ENCODE peak calls at places on chromosomes 16 and 17, in five cellular contexts. One of them, this sample, is unnamed.

GRCh38 chr16:19295393-19295792 is 9.9 kb downstream of the CLEC19A start:
- DNase-seq in stimulated activated CD4-positive, alpha-beta T cell treated with anti-CD3 and anti-CD28 coated beads, Interleukin-4, amount 100 ng/mL, for 48 hours: peak
- DNase-seq in stomach: no peak
- DNase-seq in activated CD4-positive, alpha-beta T cell treated with anti-CD3 and anti-CD28 coated beads for 48 hours: peak
- DNase-seq in AG04449: no peak
- DNase-seq in this sample: no peak

GRCh38 chr17:66260265-66260664 is 31.1 kb upstream of the APOH start:
- DNase-seq in stimulated activated CD4-positive, alpha-beta T cell treated with anti-CD3 and anti-CD28 coated beads, Interleukin-4, amount 100 ng/mL, for 48 hours: no peak
- DNase-seq in stomach: no peak
- DNase-seq in activated CD4-positive, alpha-beta T cell treated with anti-CD3 and anti-CD28 coated beads for 48 hours: no peak
- DNase-seq in AG04449: no peak
- DNase-seq in this sample: no peak

GRCh38 chr17:80886641-80887573 is 104.7 kb upstream of the CHMP6 start:
- DNase-seq in stimulated activated CD4-positive, alpha-beta T cell treated with anti-CD3 and anti-CD28 coated beads, Interleukin-4, amount 100 ng/mL, for 48 hours: no peak
- DNase-seq in stomach: no peak
- DNase-seq in activated CD4-positive, alpha-beta T cell treated with anti-CD3 and anti-CD28 coated beads for 48 hours: no peak
- DNase-seq in AG04449: no peak
- DNase-seq in this sample: no peak

GRCh38 chr17:67200727-67201301 is 44.2 kb downstream of the HELZ start:
- DNase-seq in stimulated activated CD4-positive, alpha-beta T cell treated with anti-CD3 and anti-CD28 coated beads, Interleukin-4, amount 100 ng/mL, for 48 hours: no peak
- DNase-seq in stomach: no peak
- DNase-seq in activated CD4-positive, alpha-beta T cell treated with anti-CD3 and anti-CD28 coated beads for 48 hours: no peak
- DNase-seq in AG04449: no peak
- DNase-seq in this sample: no peak

GRCh38 chr16:86771506-86772230 is 193.3 kb downstream of the FOXL1 start:
- DNase-seq in stimulated activated CD4-positive, alpha-beta T cell treated with anti-CD3 and anti-CD28 coated beads, Interleukin-4, amount 100 ng/mL, for 48 hours: no peak
- DNase-seq in stomach: no peak
- DNase-seq in activated CD4-positive, alpha-beta T cell treated with anti-CD3 and anti-CD28 coated beads for 48 hours: no peak
- DNase-seq in AG04449: no peak
- DNase-seq in this sample: no peak

GRCh38 chr16:81190667-81191066 is 47.8 kb upstream of the BCO1 start:
- DNase-seq in stimulated activated CD4-positive, alpha-beta T cell treated with anti-CD3 and anti-CD28 coated beads, Interleukin-4, amount 100 ng/mL, for 48 hours: no peak
- DNase-seq in stomach: no peak
- DNase-seq in activated CD4-positive, alpha-beta T cell treated with anti-CD3 and anti-CD28 coated beads for 48 hours: no peak
- DNase-seq in AG04449: no peak
- DNase-seq in this sample: peak

GRCh38 chr17:48543854-48544355 is 1.0 kb downstream of the HOXB2 start:
- DNase-seq in stimulated activated CD4-positive, alpha-beta T cell treated with anti-CD3 and anti-CD28 coated beads, Interleukin-4, amount 100 ng/mL, for 48 hours: peak
- DNase-seq in stomach: no peak
- DNase-seq in activated CD4-positive, alpha-beta T cell treated with anti-CD3 and anti-CD28 coated beads for 48 hours: peak
- DNase-seq in AG04449: no peak
- DNase-seq in this sample: peak

GRCh38 chr16:85637808-85638186 is 24.7 kb downstream of the GSE1 start:
- DNase-seq in stimulated activated CD4-positive, alpha-beta T cell treated with anti-CD3 and anti-CD28 coated beads, Interleukin-4, amount 100 ng/mL, for 48 hours: no peak
- DNase-seq in stomach: peak
- DNase-seq in activated CD4-positive, alpha-beta T cell treated with anti-CD3 and anti-CD28 coated beads for 48 hours: no peak
- DNase-seq in AG04449: no peak
- DNase-seq in this sample: no peak

GRCh38 chr16:27314161-27314723 is 468 bp downstream of the IL4R start:
- DNase-seq in stimulated activated CD4-positive, alpha-beta T cell treated with anti-CD3 and anti-CD28 coated beads, Interleukin-4, amount 100 ng/mL, for 48 hours: peak
- DNase-seq in stomach: peak
- DNase-seq in activated CD4-positive, alpha-beta T cell treated with anti-CD3 and anti-CD28 coated beads for 48 hours: peak
- DNase-seq in AG04449: peak
- DNase-seq in this sample: peak

GRCh38 chr16:29304251-29304900 is 102.1 kb downstream of the NPIPB11 start:
- DNase-seq in stimulated activated CD4-positive, alpha-beta T cell treated with anti-CD3 and anti-CD28 coated beads, Interleukin-4, amount 100 ng/mL, for 48 hours: no peak
- DNase-seq in stomach: no peak
- DNase-seq in activated CD4-positive, alpha-beta T cell treated with anti-CD3 and anti-CD28 coated beads for 48 hours: no peak
- DNase-seq in AG04449: no peak
- DNase-seq in this sample: no peak

GRCh38 chr17:59105852-59106462 is 723 bp downstream of the TRIM37 start:
- DNase-seq in stimulated activated CD4-positive, alpha-beta T cell treated with anti-CD3 and anti-CD28 coated beads, Interleukin-4, amount 100 ng/mL, for 48 hours: peak
- DNase-seq in stomach: peak
- DNase-seq in activated CD4-positive, alpha-beta T cell treated with anti-CD3 and anti-CD28 coated beads for 48 hours: peak
- DNase-seq in AG04449: no peak
- DNase-seq in this sample: peak

GRCh38 chr16:51391798-51392511 is 240.9 kb upstream of the SALL1 start:
- DNase-seq in stimulated activated CD4-positive, alpha-beta T cell treated with anti-CD3 and anti-CD28 coated beads, Interleukin-4, amount 100 ng/mL, for 48 hours: no peak
- DNase-seq in stomach: no peak
- DNase-seq in activated CD4-positive, alpha-beta T cell treated with anti-CD3 and anti-CD28 coated beads for 48 hours: no peak
- DNase-seq in AG04449: no peak
- DNase-seq in this sample: no peak

GRCh38 chr16:2786061-2786825 is 1.1 kb downstream of the PRSS33 start:
- DNase-seq in stimulated activated CD4-positive, alpha-beta T cell treated with anti-CD3 and anti-CD28 coated beads, Interleukin-4, amount 100 ng/mL, for 48 hours: no peak
- DNase-seq in stomach: no peak
- DNase-seq in activated CD4-positive, alpha-beta T cell treated with anti-CD3 and anti-CD28 coated beads for 48 hours: no peak
- DNase-seq in AG04449: no peak
- DNase-seq in this sample: no peak

GRCh38 chr17:59829217-59830006 is 63.3 kb downstream of the TUBD1 start:
- DNase-seq in stimulated activated CD4-positive, alpha-beta T cell treated with anti-CD3 and anti-CD28 coated beads, Interleukin-4, amount 100 ng/mL, for 48 hours: no peak
- DNase-seq in stomach: no peak
- DNase-seq in activated CD4-positive, alpha-beta T cell treated with anti-CD3 and anti-CD28 coated beads for 48 hours: no peak
- DNase-seq in AG04449: peak
- DNase-seq in this sample: peak

GRCh38 chr17:9566067-9566466 is 9.6 kb downstream of the STX8 start:
- DNase-seq in stimulated activated CD4-positive, alpha-beta T cell treated with anti-CD3 and anti-CD28 coated beads, Interleukin-4, amount 100 ng/mL, for 48 hours: no peak
- DNase-seq in stomach: no peak
- DNase-seq in activated CD4-positive, alpha-beta T cell treated with anti-CD3 and anti-CD28 coated beads for 48 hours: no peak
- DNase-seq in AG04449: no peak
- DNase-seq in this sample: no peak

GRCh38 chr16:77212736-77213541 is 13.7 kb downstream of the SYCE1L start:
- DNase-seq in stimulated activated CD4-positive, alpha-beta T cell treated with anti-CD3 and anti-CD28 coated beads, Interleukin-4, amount 100 ng/mL, for 48 hours: peak
- DNase-seq in stomach: peak
- DNase-seq in activated CD4-positive, alpha-beta T cell treated with anti-CD3 and anti-CD28 coated beads for 48 hours: peak
- DNase-seq in AG04449: no peak
- DNase-seq in this sample: no peak

GRCh38 chr17:30344283-30345088 is 10.6 kb upstream of the TMIGD1 start:
- DNase-seq in stimulated activated CD4-positive, alpha-beta T cell treated with anti-CD3 and anti-CD28 coated beads, Interleukin-4, amount 100 ng/mL, for 48 hours: no peak
- DNase-seq in stomach: peak
- DNase-seq in activated CD4-positive, alpha-beta T cell treated with anti-CD3 and anti-CD28 coated beads for 48 hours: no peak
- DNase-seq in AG04449: peak
- DNase-seq in this sample: no peak

GRCh38 chr17:72034000-72034399 is 86.8 kb upstream of the SOX9 start:
- DNase-seq in stimulated activated CD4-positive, alpha-beta T cell treated with anti-CD3 and anti-CD28 coated beads, Interleukin-4, amount 100 ng/mL, for 48 hours: no peak
- DNase-seq in stomach: no peak
- DNase-seq in activated CD4-positive, alpha-beta T cell treated with anti-CD3 and anti-CD28 coated beads for 48 hours: no peak
- DNase-seq in AG04449: no peak
- DNase-seq in this sample: no peak

GRCh38 chr16:51374790-51375189 is 223.7 kb upstream of the SALL1 start:
- DNase-seq in stimulated activated CD4-positive, alpha-beta T cell treated with anti-CD3 and anti-CD28 coated beads, Interleukin-4, amount 100 ng/mL, for 48 hours: no peak
- DNase-seq in stomach: no peak
- DNase-seq in activated CD4-positive, alpha-beta T cell treated with anti-CD3 and anti-CD28 coated beads for 48 hours: no peak
- DNase-seq in AG04449: no peak
- DNase-seq in this sample: no peak

GRCh38 chr17:16027708-16028584 is 28.3 kb downstream of the TTC19 start:
- DNase-seq in stimulated activated CD4-positive, alpha-beta T cell treated with anti-CD3 and anti-CD28 coated beads, Interleukin-4, amount 100 ng/mL, for 48 hours: peak
- DNase-seq in stomach: no peak
- DNase-seq in activated CD4-positive, alpha-beta T cell treated with anti-CD3 and anti-CD28 coated beads for 48 hours: peak
- DNase-seq in AG04449: peak
- DNase-seq in this sample: peak

GRCh38 chr16:1539720-1540555 is 6.5 kb downstream of the TMEM204 start:
- DNase-seq in stimulated activated CD4-positive, alpha-beta T cell treated with anti-CD3 and anti-CD28 coated beads, Interleukin-4, amount 100 ng/mL, for 48 hours: no peak
- DNase-seq in stomach: no peak
- DNase-seq in activated CD4-positive, alpha-beta T cell treated with anti-CD3 and anti-CD28 coated beads for 48 hours: no peak
- DNase-seq in AG04449: no peak
- DNase-seq in this sample: no peak

GRCh38 chr17:41186872-41187271 is 2.2 kb upstream of the KRTAP4-1 start:
- DNase-seq in stimulated activated CD4-positive, alpha-beta T cell treated with anti-CD3 and anti-CD28 coated beads, Interleukin-4, amount 100 ng/mL, for 48 hours: no peak
- DNase-seq in stomach: no peak
- DNase-seq in activated CD4-positive, alpha-beta T cell treated with anti-CD3 and anti-CD28 coated beads for 48 hours: no peak
- DNase-seq in AG04449: no peak
- DNase-seq in this sample: no peak

GRCh38 chr16:72689851-72690250 is 358.1 kb downstream of the ZFHX3 start:
- DNase-seq in stimulated activated CD4-positive, alpha-beta T cell treated with anti-CD3 and anti-CD28 coated beads, Interleukin-4, amount 100 ng/mL, for 48 hours: no peak
- DNase-seq in stomach: no peak
- DNase-seq in activated CD4-positive, alpha-beta T cell treated with anti-CD3 and anti-CD28 coated beads for 48 hours: no peak
- DNase-seq in AG04449: no peak
- DNase-seq in this sample: no peak

GRCh38 chr16:2237552-2238395 is 1.5 kb downstream of the DNASE1L2 start:
- DNase-seq in stimulated activated CD4-positive, alpha-beta T cell treated with anti-CD3 and anti-CD28 coated beads, Interleukin-4, amount 100 ng/mL, for 48 hours: no peak
- DNase-seq in stomach: no peak
- DNase-seq in activated CD4-positive, alpha-beta T cell treated with anti-CD3 and anti-CD28 coated beads for 48 hours: no peak
- DNase-seq in AG04449: no peak
- DNase-seq in this sample: no peak

GRCh38 chr17:48587276-48588073 is 2.6 kb downstream of the HOXB3 start:
- DNase-seq in stimulated activated CD4-positive, alpha-beta T cell treated with anti-CD3 and anti-CD28 coated beads, Interleukin-4, amount 100 ng/mL, for 48 hours: no peak
- DNase-seq in stomach: no peak
- DNase-seq in activated CD4-positive, alpha-beta T cell treated with anti-CD3 and anti-CD28 coated beads for 48 hours: no peak
- DNase-seq in AG04449: no peak
- DNase-seq in this sample: no peak

GRCh38 chr17:71942626-71943025 is 178.2 kb upstream of the SOX9 start:
- DNase-seq in stimulated activated CD4-positive, alpha-beta T cell treated with anti-CD3 and anti-CD28 coated beads, Interleukin-4, amount 100 ng/mL, for 48 hours: no peak
- DNase-seq in stomach: no peak
- DNase-seq in activated CD4-positive, alpha-beta T cell treated with anti-CD3 and anti-CD28 coated beads for 48 hours: no peak
- DNase-seq in AG04449: no peak
- DNase-seq in this sample: no peak

GRCh38 chr16:4660454-4661007 is 32.8 kb upstream of the NUDT16L1 start:
- DNase-seq in stimulated activated CD4-positive, alpha-beta T cell treated with anti-CD3 and anti-CD28 coated beads, Interleukin-4, amount 100 ng/mL, for 48 hours: peak
- DNase-seq in stomach: peak
- DNase-seq in activated CD4-positive, alpha-beta T cell treated with anti-CD3 and anti-CD28 coated beads for 48 hours: peak
- DNase-seq in AG04449: no peak
- DNase-seq in this sample: peak

GRCh38 chr17:48416971-48417370 is 13.0 kb downstream of the SKAP1 start:
- DNase-seq in stimulated activated CD4-positive, alpha-beta T cell treated with anti-CD3 and anti-CD28 coated beads, Interleukin-4, amount 100 ng/mL, for 48 hours: no peak
- DNase-seq in stomach: no peak
- DNase-seq in activated CD4-positive, alpha-beta T cell treated with anti-CD3 and anti-CD28 coated beads for 48 hours: no peak
- DNase-seq in AG04449: no peak
- DNase-seq in this sample: no peak

GRCh38 chr16:48537909-48538745 is 71.9 kb downstream of the N4BP1 start:
- DNase-seq in stimulated activated CD4-positive, alpha-beta T cell treated with anti-CD3 and anti-CD28 coated beads, Interleukin-4, amount 100 ng/mL, for 48 hours: no peak
- DNase-seq in stomach: no peak
- DNase-seq in activated CD4-positive, alpha-beta T cell treated with anti-CD3 and anti-CD28 coated beads for 48 hours: no peak
- DNase-seq in AG04449: no peak
- DNase-seq in this sample: no peak

GRCh38 chr17:81603846-81604610 is 32.9 kb downstream of the NPLOC4 start:
- DNase-seq in stimulated activated CD4-positive, alpha-beta T cell treated with anti-CD3 and anti-CD28 coated beads, Interleukin-4, amount 100 ng/mL, for 48 hours: no peak
- DNase-seq in stomach: no peak
- DNase-seq in activated CD4-positive, alpha-beta T cell treated with anti-CD3 and anti-CD28 coated beads for 48 hours: no peak
- DNase-seq in AG04449: no peak
- DNase-seq in this sample: no peak

GRCh38 chr17:4953461-4953961 is 2.6 kb downstream of the ENO3 start:
- DNase-seq in stimulated activated CD4-positive, alpha-beta T cell treated with anti-CD3 and anti-CD28 coated beads, Interleukin-4, amount 100 ng/mL, for 48 hours: no peak
- DNase-seq in stomach: no peak
- DNase-seq in activated CD4-positive, alpha-beta T cell treated with anti-CD3 and anti-CD28 coated beads for 48 hours: no peak
- DNase-seq in AG04449: no peak
- DNase-seq in this sample: peak

GRCh38 chr17:72338847-72339790 is 218.3 kb downstream of the SOX9 start:
- DNase-seq in stimulated activated CD4-positive, alpha-beta T cell treated with anti-CD3 and anti-CD28 coated beads, Interleukin-4, amount 100 ng/mL, for 48 hours: no peak
- DNase-seq in stomach: no peak
- DNase-seq in activated CD4-positive, alpha-beta T cell treated with anti-CD3 and anti-CD28 coated beads for 48 hours: no peak
- DNase-seq in AG04449: peak
- DNase-seq in this sample: peak

GRCh38 chr17:68584904-68585303 is 16.3 kb downstream of the FAM20A start:
- DNase-seq in stimulated activated CD4-positive, alpha-beta T cell treated with anti-CD3 and anti-CD28 coated beads, Interleukin-4, amount 100 ng/mL, for 48 hours: no peak
- DNase-seq in stomach: no peak
- DNase-seq in activated CD4-positive, alpha-beta T cell treated with anti-CD3 and anti-CD28 coated beads for 48 hours: no peak
- DNase-seq in AG04449: no peak
- DNase-seq in this sample: no peak

GRCh38 chr16:24113115-24113745 is 142.9 kb upstream of the CACNG3 start:
- DNase-seq in stimulated activated CD4-positive, alpha-beta T cell treated with anti-CD3 and anti-CD28 coated beads, Interleukin-4, amount 100 ng/mL, for 48 hours: no peak
- DNase-seq in stomach: no peak
- DNase-seq in activated CD4-positive, alpha-beta T cell treated with anti-CD3 and anti-CD28 coated beads for 48 hours: no peak
- DNase-seq in AG04449: no peak
- DNase-seq in this sample: no peak

GRCh38 chr17:56110463-56111138 is 42.7 kb upstream of the ANKFN1 start:
- DNase-seq in stimulated activated CD4-positive, alpha-beta T cell treated with anti-CD3 and anti-CD28 coated beads, Interleukin-4, amount 100 ng/mL, for 48 hours: no peak
- DNase-seq in stomach: peak
- DNase-seq in activated CD4-positive, alpha-beta T cell treated with anti-CD3 and anti-CD28 coated beads for 48 hours: no peak
- DNase-seq in AG04449: no peak
- DNase-seq in this sample: no peak

GRCh38 chr16:66486773-66487579 is 59.9 kb downstream of the BEAN1 start:
- DNase-seq in stimulated activated CD4-positive, alpha-beta T cell treated with anti-CD3 and anti-CD28 coated beads, Interleukin-4, amount 100 ng/mL, for 48 hours: no peak
- DNase-seq in stomach: peak
- DNase-seq in activated CD4-positive, alpha-beta T cell treated with anti-CD3 and anti-CD28 coated beads for 48 hours: no peak
- DNase-seq in AG04449: no peak
- DNase-seq in this sample: peak

GRCh38 chr17:60598001-60598736 is 1.8 kb upstream of the PPM1D start:
- DNase-seq in stimulated activated CD4-positive, alpha-beta T cell treated with anti-CD3 and anti-CD28 coated beads, Interleukin-4, amount 100 ng/mL, for 48 hours: no peak
- DNase-seq in stomach: no peak
- DNase-seq in activated CD4-positive, alpha-beta T cell treated with anti-CD3 and anti-CD28 coated beads for 48 hours: no peak
- DNase-seq in AG04449: no peak
- DNase-seq in this sample: no peak

GRCh38 chr16:85386467-85387170 is 226.5 kb upstream of the GSE1 start:
- DNase-seq in stimulated activated CD4-positive, alpha-beta T cell treated with anti-CD3 and anti-CD28 coated beads, Interleukin-4, amount 100 ng/mL, for 48 hours: no peak
- DNase-seq in stomach: no peak
- DNase-seq in activated CD4-positive, alpha-beta T cell treated with anti-CD3 and anti-CD28 coated beads for 48 hours: no peak
- DNase-seq in AG04449: no peak
- DNase-seq in this sample: no peak